ENCODE peak calls at places on chromosomes 6 and 20, in four cellular contexts. One of them, this sample, is unnamed.

GRCh38 chr20:3679749-3680700 is 1.8 kb downstream of the ADAM33 start:
- DNase-seq in IMR-90: peak
- DNase-seq in neuronal stem cell: no peak
- DNase-seq in mesenchymal stem cell: peak
- DNase-seq in this sample: peak

GRCh38 chr6:27502508-27503435 is 29.9 kb upstream of the ZNF184 start:
- DNase-seq in IMR-90: peak
- DNase-seq in neuronal stem cell: peak
- DNase-seq in mesenchymal stem cell: peak
- DNase-seq in this sample: peak

GRCh38 chr6:73560853-73561407 is 40.1 kb upstream of the EEF1A1 start:
- DNase-seq in mesenchymal stem cell: no peak
- DNase-seq in neuronal stem cell: no peak
- DNase-seq in IMR-90: no peak
- DNase-seq in this sample: no peak

GRCh38 chr6:53410508-53411258 is 61.9 kb upstream of the ELOVL5 start:
- DNase-seq in IMR-90: peak
- DNase-seq in mesenchymal stem cell: peak
- DNase-seq in neuronal stem cell: no peak
- DNase-seq in this sample: peak

GRCh38 chr6:110581682-110582081 is 105.3 kb upstream of the SLC22A16 start:
- DNase-seq in neuronal stem cell: no peak
- DNase-seq in IMR-90: no peak
- DNase-seq in mesenchymal stem cell: no peak
- DNase-seq in this sample: peak

GRCh38 chr20:11200423-11200822 is 526.6 kb upstream of the JAG1 start:
- DNase-seq in neuronal stem cell: no peak
- DNase-seq in mesenchymal stem cell: no peak
- DNase-seq in IMR-90: no peak
- DNase-seq in this sample: no peak

GRCh38 chr20:24149881-24150307 is 161.3 kb upstream of the GGTLC1 start:
- DNase-seq in neuronal stem cell: peak
- DNase-seq in mesenchymal stem cell: no peak
- DNase-seq in IMR-90: no peak
- DNase-seq in this sample: peak

GRCh38 chr20:1830240-1830639 is 65.0 kb upstream of the SIRPA start:
- DNase-seq in IMR-90: peak
- DNase-seq in mesenchymal stem cell: peak
- DNase-seq in neuronal stem cell: no peak
- DNase-seq in this sample: peak

GRCh38 chr20:31719644-31720485 is 2.8 kb downstream of the BCL2L1 start:
- DNase-seq in mesenchymal stem cell: no peak
- DNase-seq in IMR-90: no peak
- DNase-seq in neuronal stem cell: no peak
- DNase-seq in this sample: peak

GRCh38 chr20:63198606-63199005 is 17.3 kb downstream of the YTHDF1 start:
- DNase-seq in neuronal stem cell: no peak
- DNase-seq in mesenchymal stem cell: no peak
- DNase-seq in IMR-90: no peak
- DNase-seq in this sample: no peak

GRCh38 chr6:11763460-11764249 is 14.9 kb downstream of the ADTRP start:
- DNase-seq in mesenchymal stem cell: no peak
- DNase-seq in neuronal stem cell: peak
- DNase-seq in IMR-90: no peak
- DNase-seq in this sample: no peak

GRCh38 chr6:56450882-56451739 is 191.6 kb downstream of the DST start:
- DNase-seq in IMR-90: peak
- DNase-seq in mesenchymal stem cell: peak
- DNase-seq in neuronal stem cell: no peak
- DNase-seq in this sample: no peak

GRCh38 chr20:10674684-10675455 is 1.1 kb upstream of the JAG1 start:
- DNase-seq in IMR-90: peak
- DNase-seq in neuronal stem cell: peak
- DNase-seq in mesenchymal stem cell: peak
- DNase-seq in this sample: peak

GRCh38 chr6:47138046-47138445 is 95.9 kb upstream of the ADGRF1 start:
- DNase-seq in mesenchymal stem cell: no peak
- DNase-seq in neuronal stem cell: no peak
- DNase-seq in IMR-90: peak
- DNase-seq in this sample: no peak

GRCh38 chr6:47134476-47135189 is 92.5 kb upstream of the ADGRF1 start:
- DNase-seq in IMR-90: peak
- DNase-seq in neuronal stem cell: no peak
- DNase-seq in mesenchymal stem cell: peak
- DNase-seq in this sample: peak

GRCh38 chr6:47133230-47134000 is 91.3 kb upstream of the ADGRF1 start:
- DNase-seq in IMR-90: no peak
- DNase-seq in mesenchymal stem cell: no peak
- DNase-seq in neuronal stem cell: no peak
- DNase-seq in this sample: peak

GRCh38 chr6:47137073-47137472 is 94.9 kb upstream of the ADGRF1 start:
- DNase-seq in IMR-90: no peak
- DNase-seq in mesenchymal stem cell: no peak
- DNase-seq in neuronal stem cell: no peak
- DNase-seq in this sample: no peak

GRCh38 chr6:47135772-47136171 is 93.6 kb upstream of the ADGRF1 start:
- DNase-seq in IMR-90: peak
- DNase-seq in neuronal stem cell: no peak
- DNase-seq in mesenchymal stem cell: peak
- DNase-seq in this sample: peak
- H2BK120ac ChIP-seq in IMR-90: peak
- H2BK120ac ChIP-seq in neuronal stem cell: no peak
- H2BK120ac ChIP-seq in mesenchymal stem cell: no peak
- H2BK120ac ChIP-seq in this sample: no peak

GRCh38 chr20:50273601-50274491 is 83.2 kb downstream of the CEBPB start:
- DNase-seq in mesenchymal stem cell: no peak
- DNase-seq in IMR-90: no peak
- DNase-seq in neuronal stem cell: no peak
- DNase-seq in this sample: no peak
- H2BK120ac ChIP-seq in mesenchymal stem cell: no peak
- H2BK120ac ChIP-seq in IMR-90: peak
- H2BK120ac ChIP-seq in neuronal stem cell: peak
- H2BK120ac ChIP-seq in this sample: no peak

DNA sequence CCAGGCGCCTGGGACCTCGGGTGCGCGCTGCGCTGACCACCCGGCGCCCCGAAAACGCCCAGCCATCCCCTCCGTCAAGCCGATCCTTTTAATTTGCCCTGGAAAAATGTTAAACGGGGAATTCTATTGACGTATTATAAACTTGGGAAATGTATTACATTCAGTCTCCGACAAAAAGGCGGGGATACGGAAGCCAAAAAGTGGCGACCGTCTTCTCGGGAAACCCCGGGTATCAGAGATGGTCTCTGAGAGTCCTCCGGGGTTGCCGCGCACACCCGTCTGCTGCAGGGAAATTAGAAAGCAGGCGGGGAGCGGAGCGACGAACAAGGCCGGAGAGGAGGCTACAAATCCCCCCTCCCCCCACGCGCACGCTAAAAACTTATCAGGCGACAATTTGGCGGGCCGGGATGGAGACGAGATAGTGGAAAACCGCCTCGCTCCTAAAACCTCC is 1.5 kb downstream of the SALL4 start:
- DNase-seq in mesenchymal stem cell: peak
- DNase-seq in IMR-90: no peak
- DNase-seq in neuronal stem cell: no peak
- DNase-seq in this sample: peak
- H2BK120ac ChIP-seq in mesenchymal stem cell: peak
- H2BK120ac ChIP-seq in IMR-90: peak
- H2BK120ac ChIP-seq in neuronal stem cell: peak
- H2BK120ac ChIP-seq in this sample: peak

GRCh38 chr6:85323435-85324040 is 126.3 kb upstream of the NT5E start:
- DNase-seq in neuronal stem cell: peak
- DNase-seq in IMR-90: peak
- DNase-seq in mesenchymal stem cell: peak
- DNase-seq in this sample: peak

GRCh38 chr6:85321926-85322325 is 128.0 kb upstream of the NT5E start:
- DNase-seq in IMR-90: no peak
- DNase-seq in mesenchymal stem cell: no peak
- DNase-seq in neuronal stem cell: no peak
- DNase-seq in this sample: peak
- H2BK120ac ChIP-seq in IMR-90: no peak
- H2BK120ac ChIP-seq in mesenchymal stem cell: no peak
- H2BK120ac ChIP-seq in neuronal stem cell: no peak
- H2BK120ac ChIP-seq in this sample: no peak